ENCODE peak calls at places on chromosomes 7 and 10, in four cellular contexts. One of them, this sample, is unnamed.

GRCh38 chr10:7797582-7797981 is 9.6 kb downstream of the ATP5F1C start:
- DNase-seq in heart left ventricle: no peak
- DNase-seq in T follicular helper cell: no peak
- DNase-seq in GDM1: no peak
- DNase-seq in this sample: peak

GRCh38 chr10:133379152-133379800 is at the start of gene PAOX:
- DNase-seq in GDM1: no peak
- DNase-seq in heart left ventricle: peak
- DNase-seq in T follicular helper cell: peak
- DNase-seq in this sample: peak

GRCh38 chr10:91493313-91493712 is 83.2 kb downstream of the HECTD2 start:
- DNase-seq in T follicular helper cell: no peak
- DNase-seq in GDM1: no peak
- DNase-seq in heart left ventricle: no peak
- DNase-seq in this sample: no peak

GRCh38 chr10:34780818-34781380 is 34.2 kb downstream of the PARD3 start:
- DNase-seq in T follicular helper cell: no peak
- DNase-seq in heart left ventricle: peak
- DNase-seq in GDM1: no peak
- DNase-seq in this sample: peak

GRCh38 chr7:70006411-70006920 is 408.2 kb downstream of the AUTS2 start:
- DNase-seq in GDM1: peak
- DNase-seq in heart left ventricle: no peak
- DNase-seq in T follicular helper cell: no peak
- DNase-seq in this sample: no peak

GRCh38 chr7:51029586-51030230 is 247.0 kb upstream of the GRB10 start:
- DNase-seq in GDM1: no peak
- DNase-seq in heart left ventricle: no peak
- DNase-seq in T follicular helper cell: no peak
- DNase-seq in this sample: no peak

GRCh38 chr10:79130846-79131245 is 62.1 kb downstream of the ZMIZ1 start:
- DNase-seq in heart left ventricle: no peak
- DNase-seq in GDM1: no peak
- DNase-seq in T follicular helper cell: no peak
- DNase-seq in this sample: no peak

GRCh38 chr7:123998921-123999320 is 33.9 kb downstream of the TMEM229A start:
- DNase-seq in heart left ventricle: no peak
- DNase-seq in GDM1: no peak
- DNase-seq in T follicular helper cell: no peak
- DNase-seq in this sample: no peak

GRCh38 chr7:1331576-1332467 is 99.2 kb downstream of the UNCX start:
- DNase-seq in heart left ventricle: peak
- DNase-seq in T follicular helper cell: no peak
- DNase-seq in GDM1: no peak
- DNase-seq in this sample: no peak

GRCh38 chr7:98105942-98106544 is 619 bp upstream of the LMTK2 start:
- DNase-seq in T follicular helper cell: no peak
- DNase-seq in heart left ventricle: no peak
- DNase-seq in GDM1: no peak
- DNase-seq in this sample: no peak

GRCh38 chr7:46034056-46034768 is 113.1 kb upstream of the IGFBP3 start:
- DNase-seq in heart left ventricle: no peak
- DNase-seq in GDM1: no peak
- DNase-seq in T follicular helper cell: no peak
- DNase-seq in this sample: no peak